ENCODE peak calls at places on chromosomes 11 and 22, in five cellular contexts. J, F, P, Y and N are unnamed samples.

GRCh38 chr22:40838486-40838885 is 18.0 kb downstream of the ST13 start:
- DNase-seq in P (no peak), F (no peak), Y (no peak), J (no peak), N (no peak)

GRCh38 chr22:20292108-20292507 is 24.0 kb upstream of the RTN4R start:
- DNase-seq in J (no peak), P (no peak), F (no peak), Y (no peak), N (no peak)

GRCh38 chr11:116176484-116177005 is 596.2 kb downstream of the BUD13 start:
- DNase-seq in J (no peak), F (no peak), P (no peak), Y (peak; percentile 60), N (no peak)

GRCh38 chr11:70067591-70068341 is 10.4 kb upstream of the ANO1 start:
- DNase-seq in P (peak; percentile 48), F (no peak), Y (peak; percentile 74), J (no peak), N (peak; percentile 81)

GRCh38 chr11:122246885-122247284 is 130.9 kb upstream of the BLID start:
- DNase-seq in F (no peak), P (no peak), Y (peak; percentile 44), J (no peak), N (no peak)

GRCh38 chr22:32331918-32332725 is 25.5 kb upstream of the RFPL3 start:
- DNase-seq in F (no peak), P (no peak), Y (no peak), J (no peak), N (no peak)

GRCh38 chr11:1051356-1052132 is 15.0 kb upstream of the MUC6 start:
- DNase-seq in Y (no peak), F (no peak), J (no peak), P (no peak), N (no peak)

GRCh38 chr11:127943152-127943551 is 644.2 kb downstream of the ETS1 start:
- DNase-seq in Y (no peak), P (no peak), F (no peak), J (no peak), N (no peak)

GRCh38 chr11:65884716-65885092 is 3.6 kb downstream of the FIBP start:
- DNase-seq in F (peak; percentile 84), P (no peak), J (peak; percentile 87), Y (peak; percentile 81), N (peak; percentile 85)

GRCh38 chr11:95968585-95968984 is 44.7 kb upstream of the MTMR2 start:
- DNase-seq in Y (peak; percentile 12), P (no peak), F (no peak), J (no peak), N (no peak)

GRCh38 chr11:75328426-75329277 is 22.8 kb downstream of the ARRB1 start:
- DNase-seq in P (peak; percentile 35), Y (peak; percentile 94), J (no peak), F (peak; percentile 72), N (peak; percentile 92)

GRCh38 chr11:14643697-14644395 is at the start of gene PDE3B:
- DNase-seq in F (peak; percentile 73), J (peak; percentile 68), P (peak; percentile 59), Y (peak; percentile 79), N (no peak)

GRCh38 chr11:119483341-119483880 is 60.4 kb upstream of the THY1 start:
- DNase-seq in F (no peak), P (no peak), J (no peak), Y (no peak), N (no peak)

GRCh38 chr22:37300551-37301017 is 18.3 kb downstream of the CYTH4 start:
- DNase-seq in P (no peak), J (no peak), F (peak; percentile 58), Y (no peak), N (no peak)

GRCh38 chr22:37472418-37473006 is 13.7 kb downstream of the MFNG start:
- DNase-seq in F (peak; percentile 55), P (no peak), J (peak; percentile 64), Y (peak; percentile 58), N (no peak)